ENCODE peak calls at places on chromosome 1, in six cellular contexts. One of them, this sample, is unnamed.

GRCh38 chr1:38908821-38909220 is 27.4 kb upstream of the GJA9 start:
- DNase-seq in NB4: no peak
- DNase-seq in K562: no peak
- DNase-seq in A549: no peak
- DNase-seq in HepG2: no peak
- DNase-seq in GM12878: no peak
- DNase-seq in this sample: no peak

GRCh38 chr1:42929434-42930177 is 29.1 kb downstream of the SLC2A1 start:
- DNase-seq in HepG2: no peak
- DNase-seq in K562: no peak
- DNase-seq in NB4: no peak
- DNase-seq in GM12878: no peak
- DNase-seq in A549: no peak
- DNase-seq in this sample: no peak

GRCh38 chr1:8875216-8875861 is 3.1 kb downstream of the ENO1 start:
- DNase-seq in K562: no peak
- DNase-seq in HepG2: no peak
- DNase-seq in GM12878: no peak
- DNase-seq in NB4: peak
- DNase-seq in A549: no peak
- DNase-seq in this sample: peak

GRCh38 chr1:236002572-236002971 is 62.3 kb downstream of the NID1 start:
- DNase-seq in HepG2: no peak
- DNase-seq in GM12878: no peak
- DNase-seq in NB4: no peak
- DNase-seq in K562: no peak
- DNase-seq in A549: no peak
- DNase-seq in this sample: no peak

GRCh38 chr1:242129103-242129502 is 130.2 kb upstream of the MAP1LC3C start:
- DNase-seq in NB4: peak
- DNase-seq in A549: peak
- DNase-seq in K562: peak
- DNase-seq in HepG2: peak
- DNase-seq in GM12878: no peak
- DNase-seq in this sample: no peak

GRCh38 chr1:237811633-237812032 is 79.1 kb downstream of the ZP4 start:
- DNase-seq in GM12878: no peak
- DNase-seq in HepG2: no peak
- DNase-seq in A549: no peak
- DNase-seq in K562: no peak
- DNase-seq in NB4: no peak
- DNase-seq in this sample: no peak

GRCh38 chr1:68973459-68974244 is 476.8 kb upstream of the DEPDC1 start:
- DNase-seq in HepG2: no peak
- DNase-seq in A549: no peak
- DNase-seq in NB4: no peak
- DNase-seq in K562: no peak
- DNase-seq in GM12878: no peak
- DNase-seq in this sample: no peak

GRCh38 chr1:157095091-157095490 is 4.5 kb downstream of the ETV3L start:
- DNase-seq in K562: no peak
- DNase-seq in GM12878: no peak
- DNase-seq in NB4: no peak
- DNase-seq in HepG2: no peak
- DNase-seq in A549: no peak
- DNase-seq in this sample: no peak

GRCh38 chr1:158121604-158122254 is 59.0 kb upstream of the CD1D start:
- DNase-seq in HepG2: peak
- DNase-seq in K562: peak
- DNase-seq in NB4: peak
- DNase-seq in A549: peak
- DNase-seq in GM12878: no peak
- DNase-seq in this sample: peak

GRCh38 chr1:88736633-88737248 is 52.7 kb downstream of the PKN2 start:
- DNase-seq in K562: peak
- DNase-seq in HepG2: peak
- DNase-seq in GM12878: no peak
- DNase-seq in A549: peak
- DNase-seq in NB4: peak
- DNase-seq in this sample: peak

GRCh38 chr1:94805912-94806311 is 14.2 kb upstream of the SLC44A3 start:
- DNase-seq in NB4: peak
- DNase-seq in A549: peak
- DNase-seq in GM12878: no peak
- DNase-seq in HepG2: peak
- DNase-seq in K562: peak
- DNase-seq in this sample: peak

GRCh38 chr1:39142394-39143060 is 62.0 kb upstream of the MACF1 start:
- DNase-seq in GM12878: no peak
- DNase-seq in HepG2: no peak
- DNase-seq in NB4: no peak
- DNase-seq in A549: no peak
- DNase-seq in K562: no peak
- DNase-seq in this sample: no peak

GRCh38 chr1:75135829-75136142 is 1.6 kb downstream of the LHX8 start:
- DNase-seq in HepG2: no peak
- DNase-seq in K562: no peak
- DNase-seq in NB4: no peak
- DNase-seq in GM12878: no peak
- DNase-seq in A549: peak
- DNase-seq in this sample: no peak

GRCh38 chr1:38451541-38451993 is 405.0 kb upstream of the POU3F1 start:
- DNase-seq in A549: no peak
- DNase-seq in K562: peak
- DNase-seq in HepG2: no peak
- DNase-seq in NB4: no peak
- DNase-seq in GM12878: no peak
- DNase-seq in this sample: no peak

GRCh38 chr1:23430803-23431202 is 6.3 kb upstream of the TCEA3 start:
- DNase-seq in GM12878: no peak
- DNase-seq in A549: no peak
- DNase-seq in K562: no peak
- DNase-seq in HepG2: no peak
- DNase-seq in NB4: no peak
- DNase-seq in this sample: no peak

GRCh38 chr1:101235241-101235695 is 1.6 kb upstream of the S1PR1 start:
- DNase-seq in K562: no peak
- DNase-seq in A549: no peak
- DNase-seq in GM12878: no peak
- DNase-seq in NB4: no peak
- DNase-seq in HepG2: no peak
- DNase-seq in this sample: no peak

GRCh38 chr1:167054946-167055630 is 35.1 kb downstream of the GPA33 start:
- DNase-seq in GM12878: no peak
- DNase-seq in HepG2: no peak
- DNase-seq in A549: no peak
- DNase-seq in K562: no peak
- DNase-seq in NB4: no peak
- DNase-seq in this sample: no peak

GRCh38 chr1:167059045-167059728 is 31.0 kb downstream of the GPA33 start:
- DNase-seq in NB4: peak
- DNase-seq in GM12878: no peak
- DNase-seq in HepG2: peak
- DNase-seq in A549: peak
- DNase-seq in K562: peak
- DNase-seq in this sample: peak

GRCh38 chr1:167059729-167060107 is 30.5 kb downstream of the GPA33 start:
- DNase-seq in K562: no peak
- DNase-seq in A549: no peak
- DNase-seq in NB4: no peak
- DNase-seq in GM12878: no peak
- DNase-seq in HepG2: no peak
- DNase-seq in this sample: no peak

GRCh38 chr1:167056529-167057296 is 33.5 kb downstream of the GPA33 start:
- DNase-seq in GM12878: no peak
- DNase-seq in NB4: no peak
- DNase-seq in K562: no peak
- DNase-seq in HepG2: no peak
- DNase-seq in A549: peak
- DNase-seq in this sample: no peak

GRCh38 chr1:167057297-167057688 is 32.9 kb downstream of the GPA33 start:
- DNase-seq in K562: peak
- DNase-seq in A549: peak
- DNase-seq in HepG2: peak
- DNase-seq in GM12878: no peak
- DNase-seq in NB4: peak
- DNase-seq in this sample: no peak
- TF ChIP-seq MYC in K562: no peak
- TF ChIP-seq MYC in A549: no peak
- TF ChIP-seq MYC in HepG2: no peak
- TF ChIP-seq MYC in GM12878: no peak
- TF ChIP-seq MYC in NB4: no peak
- TF ChIP-seq MYC in this sample: no peak

GRCh38 chr1:202397256-202397655 is 48.8 kb downstream of the PPP1R12B start:
- DNase-seq in HepG2: no peak
- DNase-seq in K562: no peak
- DNase-seq in GM12878: no peak
- DNase-seq in NB4: no peak
- DNase-seq in A549: no peak
- DNase-seq in this sample: peak
- TF ChIP-seq MYC in HepG2: no peak
- TF ChIP-seq MYC in K562: no peak
- TF ChIP-seq MYC in GM12878: no peak
- TF ChIP-seq MYC in NB4: no peak
- TF ChIP-seq MYC in A549: no peak
- TF ChIP-seq MYC in this sample: no peak

GRCh38 chr1:60376196-60376595 is 302.6 kb upstream of the C1orf87 start:
- DNase-seq in HepG2: no peak
- DNase-seq in K562: no peak
- DNase-seq in GM12878: no peak
- DNase-seq in A549: no peak
- DNase-seq in NB4: no peak
- DNase-seq in this sample: no peak
- TF ChIP-seq MYC in HepG2: no peak
- TF ChIP-seq MYC in K562: no peak
- TF ChIP-seq MYC in GM12878: no peak
- TF ChIP-seq MYC in A549: no peak
- TF ChIP-seq MYC in NB4: no peak
- TF ChIP-seq MYC in this sample: no peak

DNA sequence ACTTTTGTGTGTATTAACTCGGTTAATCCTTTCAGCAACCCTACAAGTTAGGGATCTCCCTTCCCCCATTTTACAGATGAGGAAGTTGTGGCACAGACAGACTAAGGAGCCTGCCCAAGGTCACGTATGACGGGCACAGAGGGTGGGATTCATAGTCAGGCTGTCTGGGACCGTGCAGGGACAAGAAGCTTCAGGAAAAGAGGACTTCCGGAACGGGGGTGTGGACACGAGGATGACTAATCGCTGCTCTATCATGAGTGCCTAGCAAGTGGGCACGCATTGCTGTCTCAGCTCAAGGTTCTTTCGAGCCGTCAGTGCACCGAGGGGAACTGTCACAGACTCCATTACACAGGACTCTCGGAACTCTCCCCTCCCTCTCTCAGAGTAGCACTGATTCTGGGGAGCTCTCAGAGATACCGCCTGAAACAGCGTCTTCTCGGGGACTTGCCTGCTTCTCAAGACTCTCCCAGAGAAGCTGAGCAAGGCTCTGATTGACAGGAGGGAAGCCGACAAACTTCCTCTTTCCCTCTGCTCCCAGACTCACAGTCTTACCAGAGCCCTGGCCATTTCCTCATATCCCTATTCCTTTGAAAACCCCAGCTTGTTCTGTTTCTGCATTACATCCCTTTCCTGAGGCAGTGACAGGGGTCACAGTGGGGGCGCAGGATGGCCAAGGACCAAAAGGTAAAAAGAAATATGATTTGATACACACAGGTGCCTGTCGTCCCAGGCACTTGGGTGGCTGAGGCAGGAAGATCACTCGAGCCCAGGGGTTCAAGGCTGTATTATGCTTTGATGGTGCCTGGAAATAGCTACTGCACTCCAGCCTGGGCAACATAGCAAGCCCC is 14.4 kb downstream of the FHAD1 start:
- DNase-seq in K562: peak
- DNase-seq in NB4: peak
- DNase-seq in A549: peak
- DNase-seq in GM12878: no peak
- DNase-seq in HepG2: peak
- DNase-seq in this sample: peak
- TF ChIP-seq MYC in K562: no peak
- TF ChIP-seq MYC in NB4: no peak
- TF ChIP-seq MYC in A549: no peak
- TF ChIP-seq MYC in GM12878: no peak
- TF ChIP-seq MYC in HepG2: peak
- TF ChIP-seq MYC in this sample: peak

DNA sequence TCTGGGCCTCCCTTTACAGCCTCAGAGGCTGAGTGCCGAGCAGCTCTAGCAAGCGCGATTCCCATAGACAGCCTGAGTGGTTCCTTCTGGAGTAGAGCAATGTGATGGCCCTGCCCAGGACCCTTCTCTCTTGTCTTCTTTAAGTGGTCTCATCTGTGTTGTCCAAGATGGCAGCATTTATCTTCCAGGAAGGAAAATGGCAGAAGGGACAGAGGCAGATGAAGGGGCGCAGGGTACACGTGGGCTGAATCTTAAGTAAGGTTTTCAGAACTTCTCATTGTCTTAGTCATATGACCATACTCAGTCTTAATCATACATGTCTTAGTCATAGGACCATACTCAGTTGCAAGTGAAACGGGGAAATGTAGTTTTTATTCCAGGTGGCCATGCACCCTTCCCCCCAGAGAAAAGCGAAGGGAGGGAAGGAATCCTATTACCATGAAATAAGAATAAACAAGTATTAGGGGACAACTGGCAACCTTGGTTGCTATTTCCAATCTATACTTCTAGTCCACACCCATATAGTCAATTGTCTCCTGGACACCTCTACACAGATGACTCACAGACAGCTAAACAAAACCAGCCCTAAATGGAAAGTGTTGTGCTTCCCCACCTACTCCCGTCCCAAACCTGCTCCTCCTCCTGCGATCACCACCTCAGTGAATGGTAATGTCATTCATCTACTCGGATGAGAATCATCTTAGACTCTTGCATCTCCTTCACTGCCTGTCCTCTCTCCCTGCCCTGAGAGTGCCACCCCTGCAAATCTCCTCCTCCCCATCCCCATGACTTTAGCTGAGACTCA is 13.3 kb downstream of the OVAAL start:
- DNase-seq in GM12878: no peak
- DNase-seq in NB4: peak
- DNase-seq in A549: no peak
- DNase-seq in K562: peak
- DNase-seq in HepG2: no peak
- DNase-seq in this sample: no peak
- TF ChIP-seq MYC in GM12878: no peak
- TF ChIP-seq MYC in NB4: no peak
- TF ChIP-seq MYC in A549: no peak
- TF ChIP-seq MYC in K562: no peak
- TF ChIP-seq MYC in HepG2: no peak
- TF ChIP-seq MYC in this sample: no peak

GRCh38 chr1:66731462-66731861 is 20.8 kb upstream of the DYNLT5 start:
- DNase-seq in A549: no peak
- DNase-seq in GM12878: no peak
- DNase-seq in K562: no peak
- DNase-seq in HepG2: no peak
- DNase-seq in NB4: no peak
- DNase-seq in this sample: no peak
- TF ChIP-seq MYC in A549: no peak
- TF ChIP-seq MYC in GM12878: no peak
- TF ChIP-seq MYC in K562: no peak
- TF ChIP-seq MYC in HepG2: no peak
- TF ChIP-seq MYC in NB4: no peak
- TF ChIP-seq MYC in this sample: no peak